ENCODE peak calls at places on chromosomes 1 and 21, in six cellular contexts. M, N, G, E, S and O are unnamed samples.

GRCh38 chr21:38470762-38471161 is 27.5 kb downstream of the ERG start:
- DNase-seq in N (peak), S (no peak), E (no peak), M (peak), G (no peak), O (peak)

GRCh38 chr21:16522512-16522911 is 792.7 kb downstream of the USP25 start:
- DNase-seq in E (no peak), N (no peak), G (no peak), M (peak), S (no peak), O (peak)

GRCh38 chr1:170836146-170836545 is 99.2 kb upstream of the MROH9 start:
- DNase-seq in N (no peak), E (no peak), S (no peak), G (no peak), M (peak), O (peak)

GRCh38 chr1:54542120-54542961 is 5.7 kb upstream of the ACOT11 start:
- DNase-seq in M (peak), N (peak), E (no peak), G (no peak), S (peak), O (peak)

GRCh38 chr1:245825128-245825901 is 670.5 kb downstream of the KIF26B start:
- DNase-seq in E (no peak), S (no peak), N (no peak), G (no peak), M (peak), O (peak)

GRCh38 chr1:27102707-27103468 is 52.0 kb downstream of the SLC9A1 start:
- DNase-seq in S (no peak), G (peak), E (no peak), N (peak), M (peak), O (peak)

GRCh38 chr1:97986041-97987005 is 65.5 kb upstream of the DPYD start:
- DNase-seq in G (no peak), E (no peak), M (peak), S (no peak), N (no peak), O (no peak)

GRCh38 chr1:1768249-1768992 is 9.8 kb downstream of the NADK start:
- DNase-seq in S (no peak), M (no peak), E (no peak), G (no peak), N (no peak), O (no peak)

GRCh38 chr1:32241011-32241763 is 5.8 kb upstream of the FAM167B start:
- DNase-seq in N (peak), E (no peak), S (no peak), M (peak), G (no peak), O (peak)

GRCh38 chr1:16719571-16720402 is 20.5 kb upstream of the RNU1-4 start:
- DNase-seq in E (no peak), M (no peak), G (no peak), N (no peak), S (no peak), O (no peak)

GRCh38 chr1:162036156-162036555 is 12.5 kb upstream of the OLFML2B start:
- DNase-seq in E (no peak), S (no peak), G (no peak), N (no peak), M (peak), O (peak)

GRCh38 chr1:212466913-212467650 is 34.4 kb downstream of the NENF start:
- DNase-seq in M (no peak), S (no peak), G (no peak), E (no peak), N (no peak), O (no peak)

GRCh38 chr1:212979340-212980122 is 29.2 kb downstream of the VASH2 start:
- DNase-seq in S (no peak), M (no peak), G (no peak), E (no peak), N (no peak), O (no peak)

GRCh38 chr1:212007178-212007577 is 28.2 kb downstream of the INTS7 start:
- DNase-seq in G (no peak), S (no peak), N (no peak), E (no peak), M (no peak), O (no peak)

GRCh38 chr1:215475719-215476525 is 91.2 kb upstream of the KCTD3 start:
- DNase-seq in E (peak), G (no peak), N (no peak), S (peak), M (peak), O (peak)

GRCh38 chr1:37931493-37932158 is 15.2 kb downstream of the INPP5B start:
- DNase-seq in M (peak), E (peak), G (peak), N (peak), S (peak), O (peak)

GRCh38 chr1:150162862-150163706 is 13.4 kb downstream of the PLEKHO1 start:
- DNase-seq in N (no peak), M (peak), E (peak), S (peak), G (peak), O (peak)

GRCh38 chr1:225474986-225475820 is 47.4 kb upstream of the LBR start:
- DNase-seq in N (peak), G (no peak), M (peak), S (no peak), E (peak), O (peak)

GRCh38 chr1:112393634-112393976 is 2.4 kb upstream of the CTTNBP2NL start:
- DNase-seq in S (no peak), N (no peak), G (peak), E (no peak), M (peak), O (peak)
- H3K4me3 ChIP-seq in S (peak), N (peak), G (no peak), E (no peak), M (no peak), O (peak)

GRCh38 chr1:66342707-66343106 is 191.2 kb upstream of the SGIP1 start:
- DNase-seq in S (no peak), N (no peak), G (no peak), E (no peak), M (no peak), O (no peak)

GRCh38 chr1:66346057-66346795 is 187.7 kb upstream of the SGIP1 start:
- DNase-seq in S (no peak), N (no peak), E (no peak), M (no peak), G (no peak), O (no peak)

GRCh38 chr1:66341446-66342089 is 192.4 kb upstream of the SGIP1 start:
- DNase-seq in E (no peak), N (no peak), G (no peak), S (no peak), M (no peak), O (no peak)

GRCh38 chr1:66346873-66347272 is 187.1 kb upstream of the SGIP1 start:
- DNase-seq in E (no peak), S (no peak), M (no peak), G (no peak), N (no peak), O (no peak)

DNA sequence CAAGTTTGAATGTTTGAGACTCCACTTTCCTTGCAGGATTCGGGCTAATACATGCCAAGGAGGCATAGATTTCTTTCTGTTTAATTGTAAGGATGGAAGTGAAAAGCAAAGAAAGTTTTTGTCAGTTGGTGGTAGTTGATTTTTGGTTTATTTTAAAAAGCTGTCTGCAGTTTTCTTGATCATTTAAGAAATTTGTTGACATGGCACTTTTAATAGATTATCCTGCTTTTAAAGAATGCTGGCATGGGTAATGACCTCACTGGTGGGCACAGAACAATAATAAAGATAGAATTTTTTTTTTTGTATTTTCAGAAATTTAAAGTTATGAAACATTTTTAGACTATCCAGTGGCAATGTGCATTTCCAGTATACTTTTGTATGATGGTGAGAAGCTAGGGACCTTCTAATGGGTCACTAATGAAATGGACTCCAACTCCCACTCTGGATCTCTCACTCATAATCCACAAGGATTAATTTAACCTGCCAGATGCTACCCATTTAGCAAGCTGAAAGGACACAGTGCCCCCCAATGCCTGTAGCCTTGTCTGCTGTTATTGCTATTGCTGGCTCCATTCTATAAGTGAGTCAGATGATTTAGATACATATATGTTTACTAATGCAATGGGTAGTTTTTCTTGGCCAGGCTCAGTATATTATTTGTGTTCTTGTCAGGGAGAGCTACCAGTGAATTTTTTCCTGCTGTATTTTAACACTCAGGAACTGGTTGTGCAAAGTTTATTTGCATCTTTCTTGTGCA is 190.2 kb upstream of the SGIP1 start:
- DNase-seq in M (peak), S (no peak), N (no peak), E (no peak), G (no peak), O (no peak)
- TF ChIP-seq CTCF in M (no peak), S (no peak), N (no peak), E (no peak), G (no peak), O (no peak)

GRCh38 chr1:35032384-35032739 is 617 bp upstream of the ZMYM6 start:
- DNase-seq in M (no peak), G (no peak), N (no peak), S (no peak), E (no peak), O (no peak)

GRCh38 chr1:35033346-35033745 is 1.6 kb upstream of the ZMYM6 start:
- DNase-seq in N (no peak), E (no peak), S (no peak), M (no peak), G (no peak), O (no peak)

GRCh38 chr1:35031103-35031452 is 667 bp downstream of the ZMYM6 start:
- DNase-seq in G (no peak), S (no peak), M (peak), N (peak), E (peak), O (peak)

GRCh38 chr1:35030338-35031102 is 1.2 kb downstream of the ZMYM6 start:
- DNase-seq in M (no peak), E (no peak), N (no peak), G (no peak), S (no peak), O (no peak)

DNA sequence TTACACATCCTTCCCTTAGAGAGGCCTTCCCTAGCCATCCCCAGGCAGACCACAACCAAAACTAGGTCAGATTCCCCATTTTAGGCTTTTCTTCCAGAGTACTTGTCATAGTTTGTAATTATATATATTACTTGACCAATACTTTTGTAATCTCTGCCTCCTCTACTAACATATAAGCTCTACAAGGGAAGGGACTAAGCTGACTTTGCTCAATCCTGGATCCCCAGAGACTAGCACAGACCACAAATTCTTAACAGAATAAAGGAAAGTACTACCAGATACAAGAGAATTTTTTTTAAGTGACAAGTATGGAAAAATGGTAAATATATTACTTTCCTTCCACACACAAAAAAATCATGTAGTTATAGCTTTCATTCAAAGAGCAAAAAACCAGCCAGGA is 2.0 kb downstream of the ZMYM6 start:
- DNase-seq in M (peak), S (no peak), E (no peak), N (no peak), G (no peak), O (peak)
- H3K4me3 ChIP-seq in M (no peak), S (peak), E (no peak), N (no peak), G (no peak), O (no peak)

GRCh38 chr1:155649689-155650088 is 38.9 kb downstream of the YY1AP1 start:
- DNase-seq in E (no peak), G (no peak), S (no peak), M (no peak), N (no peak), O (no peak)

GRCh38 chr1:155650231-155650757 is 38.3 kb downstream of the YY1AP1 start:
- DNase-seq in M (no peak), E (no peak), G (no peak), N (no peak), S (no peak), O (no peak)

GRCh38 chr1:155646307-155646706 is 36.3 kb downstream of the MSTO1 start:
- DNase-seq in M (peak), S (no peak), E (no peak), N (no peak), G (peak), O (peak)

GRCh38 chr1:155645648-155646047 is 35.6 kb downstream of the MSTO1 start:
- DNase-seq in N (no peak), G (no peak), E (no peak), M (peak), S (no peak), O (peak)

DNA sequence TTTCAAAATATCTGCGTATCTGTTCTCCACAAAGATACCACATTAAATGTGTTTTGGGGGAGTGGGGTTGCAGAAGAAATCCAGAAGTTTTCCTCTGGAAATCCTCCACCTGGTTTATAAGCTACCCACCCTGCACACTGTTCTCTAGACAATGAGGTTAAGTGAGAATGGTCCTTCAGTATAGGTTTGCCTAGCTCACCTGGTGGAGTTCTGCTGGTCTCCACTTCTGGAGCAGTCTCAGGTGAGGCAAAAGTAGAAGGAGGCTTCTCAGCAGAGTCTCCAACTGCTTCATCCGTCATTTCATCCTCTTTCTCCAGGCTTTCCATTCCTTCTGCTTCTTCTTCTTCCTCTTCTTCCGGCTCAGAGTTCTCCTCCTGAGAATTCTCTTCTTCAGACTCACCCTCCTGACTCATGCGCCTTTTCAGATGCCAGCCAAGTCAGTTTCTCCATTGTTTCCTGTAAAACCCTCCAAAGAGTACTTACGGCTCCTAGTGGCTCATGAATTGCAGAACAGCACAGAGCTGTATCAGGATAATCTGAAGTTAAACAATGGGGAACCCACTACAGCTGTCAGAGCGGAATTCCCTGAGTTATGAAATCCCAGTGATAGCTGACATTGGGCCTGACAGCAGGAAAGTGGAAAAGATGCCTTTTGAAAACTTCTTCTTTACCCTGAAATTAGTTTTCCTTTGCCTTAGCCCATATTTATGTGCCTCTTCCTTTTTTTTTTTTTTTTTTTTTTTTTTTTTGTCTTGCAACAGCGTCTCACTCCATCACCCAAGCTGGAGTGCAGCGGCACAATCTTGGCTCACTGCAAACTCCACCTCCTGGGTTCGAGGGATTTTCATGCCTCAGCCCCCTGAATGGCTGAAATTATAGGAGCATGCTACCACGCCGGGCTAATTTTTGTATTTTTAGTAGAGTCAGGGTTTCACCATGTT is 38.5 kb downstream of the MSTO1 start:
- DNase-seq in E (peak), G (peak), N (peak), M (peak), S (peak), O (peak)
- TF ChIP-seq CTCF in E (peak), G (no peak), N (peak), M (peak), S (peak), O (peak)

GRCh38 chr1:240991230-240991629 is 365.8 kb downstream of the RGS7 start:
- DNase-seq in S (no peak), G (no peak), N (no peak), E (no peak), M (no peak), O (no peak)
- H3K4me3 ChIP-seq in S (no peak), G (no peak), N (no peak), E (no peak), M (no peak), O (no peak)

DNA sequence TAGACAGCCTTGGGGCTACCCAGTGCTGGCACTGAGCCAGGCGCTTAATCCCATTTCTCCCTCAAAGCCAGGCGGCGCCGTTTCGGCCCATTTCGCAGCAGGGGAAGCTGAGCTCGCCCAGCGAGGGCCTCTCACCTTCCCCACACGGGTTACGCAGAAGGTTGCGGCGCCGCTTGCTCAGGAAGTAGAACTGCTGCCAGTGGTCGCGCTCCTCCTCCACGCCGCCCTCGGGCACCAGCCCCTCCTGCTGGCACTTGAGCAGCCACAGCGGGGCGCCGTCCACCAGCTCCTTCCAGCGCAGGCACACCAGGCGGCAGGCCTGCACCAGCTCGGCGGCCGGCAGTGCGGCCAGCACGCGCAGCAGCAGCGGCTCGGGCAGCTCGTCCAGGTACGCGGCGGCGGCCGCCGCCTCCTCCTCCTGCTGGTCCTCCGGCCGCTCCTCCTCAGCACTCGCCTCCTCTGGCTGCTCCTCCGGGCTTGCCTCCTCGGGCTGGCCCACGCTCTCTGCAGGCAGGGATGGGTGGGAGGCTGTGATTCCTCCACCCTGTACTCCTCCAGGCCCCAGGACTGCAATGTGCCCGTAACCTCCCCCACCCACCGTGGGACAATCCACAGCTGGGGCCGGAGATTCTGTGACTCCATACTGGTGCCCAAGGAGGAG is 3.8 kb downstream of the FBXO2 start:
- DNase-seq in N (peak), E (no peak), S (no peak), G (peak), M (peak), O (peak)
- TF ChIP-seq CTCF in N (peak), E (peak), S (no peak), G (no peak), M (peak), O (peak)